ENCODE peak calls at places on chromosome 19, in seven cellular contexts. G is NCI-H2171 treated with DMSO at 0.1 percent for 48 hours, Z is H54, Y is tibial nerve, X is HFFc6, D is right cardiac atrium, P is hepatic stellate cell. M is an unnamed sample.

GRCh38 chr19:7815325-7815724 is 14.7 kb upstream of the EVI5L start:
- DNase-seq in Z (no peak), G (no peak), P (no peak), Y (no peak), D (no peak), X (no peak), M (no peak)

GRCh38 chr19:2523630-2524311 is 47.8 kb downstream of the GADD45B start:
- DNase-seq in X (peak; percentile 64), D (no peak), G (no peak), Z (peak; percentile 89), Y (no peak), P (peak; percentile 90), M (peak; percentile 94)

GRCh38 chr19:33047422-33047821 is 17.3 kb downstream of the RHPN2 start:
- DNase-seq in D (no peak), Y (no peak), X (no peak), G (no peak), Z (no peak), P (no peak), M (no peak)

GRCh38 chr19:32873560-32873959 is 4.0 kb upstream of the SLC7A9 start:
- DNase-seq in Z (no peak), Y (no peak), X (no peak), D (no peak), P (no peak), G (no peak), M (no peak)

GRCh38 chr19:4075373-4075772 is 8.7 kb upstream of the ZBTB7A start:
- DNase-seq in P (no peak), D (no peak), Y (no peak), X (no peak), G (no peak), Z (no peak), M (no peak)

GRCh38 chr19:6100284-6100915 is 9.9 kb downstream of the RFX2 start:
- DNase-seq in G (peak; percentile 47), X (no peak), Z (no peak), D (no peak), P (no peak), Y (no peak), M (no peak)

GRCh38 chr19:4815426-4816387 is 15.8 kb downstream of the TICAM1 start:
- DNase-seq in D (peak; percentile 92), Z (peak; percentile 70), Y (peak; percentile 93), P (peak; percentile 99), G (peak; percentile 97), X (peak; percentile 86), M (peak; percentile 71)

GRCh38 chr19:35901055-35901644 is 810 bp upstream of the NFKBID start:
- DNase-seq in P (peak; percentile 84), X (peak; percentile 79), G (no peak), D (no peak), Y (no peak), Z (peak; percentile 69), M (no peak)

GRCh38 chr19:46021531-46022041 is 1.3 kb downstream of the PGLYRP1 start:
- DNase-seq in X (no peak), P (no peak), D (no peak), G (no peak), Y (no peak), Z (no peak), M (no peak)

GRCh38 chr19:21322528-21322927 is 6.7 kb downstream of the ZNF708 start:
- DNase-seq in Z (no peak), G (no peak), P (no peak), Y (peak; percentile 45), X (no peak), D (peak; percentile 80), M (no peak)

GRCh38 chr19:29672933-29673336 is 7.7 kb downstream of the PLEKHF1 start:
- DNase-seq in P (no peak), Z (no peak), X (no peak), G (no peak), Y (no peak), D (peak; percentile 22), M (no peak)

GRCh38 chr19:23771348-23771747 is 12.7 kb upstream of the ZNF681 start:
- DNase-seq in P (no peak), D (no peak), X (no peak), G (no peak), Y (no peak), Z (no peak), M (no peak)

GRCh38 chr19:42111811-42112210 is 20.4 kb downstream of the POU2F2 start:
- DNase-seq in D (no peak), X (peak; percentile 25), G (no peak), P (no peak), Y (no peak), Z (peak; percentile 56), M (no peak)

GRCh38 chr19:39303373-39304184 is 7.4 kb downstream of the IFNL1 start:
- DNase-seq in G (no peak), Z (no peak), P (no peak), Y (no peak), X (no peak), D (no peak), M (no peak)

GRCh38 chr19:45349126-45349415 is 8.5 kb downstream of the KLC3 start:
- DNase-seq in D (no peak), Z (no peak), G (no peak), P (no peak), X (no peak), Y (no peak), M (no peak)

GRCh38 chr19:55681131-55682087 is 6.4 kb downstream of the EPN1 start:
- DNase-seq in P (no peak), Y (no peak), X (peak; percentile 28), D (no peak), Z (no peak), G (no peak), M (no peak)

GRCh38 chr19:19654441-19654840 is 9.0 kb downstream of the ATP13A1 start:
- DNase-seq in D (no peak), X (no peak), G (no peak), Y (no peak), Z (no peak), P (no peak), M (no peak)

GRCh38 chr19:39587496-39587895 is 14.8 kb upstream of the LGALS13 start:
- DNase-seq in D (no peak), Z (no peak), Y (no peak), X (no peak), P (no peak), G (no peak), M (no peak)

GRCh38 chr19:50843701-50844221 is 10.4 kb upstream of the KLK15 start:
- DNase-seq in D (no peak), Y (no peak), X (no peak), G (peak; percentile 92), Z (no peak), P (no peak), M (no peak)

GRCh38 chr19:23855676-23856075 is 59.0 kb upstream of the ZNF726 start:
- DNase-seq in G (no peak), Y (no peak), Z (no peak), D (no peak), X (no peak), P (no peak), M (no peak)

GRCh38 chr19:29421186-29421525 is 104.6 kb upstream of the VSTM2B start:
- DNase-seq in X (no peak), D (no peak), P (no peak), G (no peak), Y (no peak), Z (no peak), M (no peak)

GRCh38 chr19:18167975-18168645 is 5.5 kb upstream of the IFI30 start:
- DNase-seq in X (peak; percentile 24), Y (no peak), Z (peak; percentile 91), D (no peak), P (peak; percentile 86), G (peak; percentile 32), M (peak; percentile 35)

GRCh38 chr19:6241680-6242079 is 38.1 kb downstream of the MLLT1 start:
- DNase-seq in Y (peak; percentile 36), Z (no peak), X (no peak), P (no peak), G (peak; percentile 88), D (peak; percentile 68), M (no peak)

GRCh38 chr19:47661571-47661970 is 51.7 kb upstream of the EHD2 start:
- DNase-seq in Z (no peak), P (no peak), X (no peak), Y (no peak), G (no peak), D (no peak), M (no peak)

GRCh38 chr19:6522712-6523111 is 8.1 kb upstream of the TNFSF9 start:
- DNase-seq in P (no peak), Z (no peak), X (no peak), G (no peak), Y (no peak), D (no peak), M (no peak)

GRCh38 chr19:38114651-38115050 is 109.4 kb downstream of the DPF1 start:
- DNase-seq in X (no peak), Z (no peak), G (no peak), D (no peak), Y (no peak), P (no peak), M (no peak)

GRCh38 chr19:5530701-5531100 is 37.1 kb downstream of the TINCR start:
- DNase-seq in G (no peak), P (no peak), X (no peak), Y (no peak), D (no peak), Z (no peak), M (no peak)

GRCh38 chr19:2290441-2291184 is 8.6 kb upstream of the PEAK3 start:
- DNase-seq in X (no peak), Y (no peak), Z (no peak), P (no peak), G (peak; percentile 47), D (no peak), M (no peak)